ENCODE peak calls at places on chromosomes 1 and 21, in six cellular contexts. S, Z, N, E, X and F are unnamed samples.

GRCh38 chr1:13832100-13832499 is 132.1 kb downstream of the PRDM2 start:
- DNase-seq in S (no peak), Z (no peak), N (no peak), E (no peak), X (no peak), F (no peak)

GRCh38 chr1:33370286-33370685 is 49.4 kb upstream of the A3GALT2 start:
- DNase-seq in S (peak), Z (no peak), N (no peak), E (no peak), X (no peak), F (peak)

GRCh38 chr1:48206371-48206770 is 16.1 kb upstream of the SLC5A9 start:
- DNase-seq in S (no peak), Z (no peak), N (no peak), E (no peak), X (no peak), F (no peak)

GRCh38 chr1:242673652-242674051 is 149.2 kb upstream of the PLD5 start:
- DNase-seq in S (no peak), Z (no peak), N (no peak), E (no peak), X (no peak), F (no peak)

GRCh38 chr1:90104941-90105593 is 110.2 kb downstream of the ZNF326 start:
- DNase-seq in S (no peak), Z (peak), N (no peak), E (no peak), X (no peak), F (no peak)

GRCh38 chr1:226825037-226825745 is 45.2 kb upstream of the PSEN2 start:
- DNase-seq in S (no peak), Z (no peak), N (no peak), E (no peak), X (no peak), F (no peak)

GRCh38 chr1:52856026-52856425 is 13.5 kb downstream of the ZYG11A start:
- DNase-seq in S (no peak), Z (no peak), N (no peak), E (no peak), X (no peak), F (no peak)

GRCh38 chr1:19476440-19477190 is 8.7 kb downstream of the CAPZB start:
- DNase-seq in S (no peak), Z (no peak), N (no peak), E (no peak), X (no peak), F (no peak)

GRCh38 chr1:29395724-29396437 is 159.6 kb downstream of the PTPRU start:
- DNase-seq in S (no peak), Z (no peak), N (peak), E (no peak), X (no peak), F (peak)

GRCh38 chr1:27368872-27369703 is 2.3 kb upstream of the MAP3K6 start:
- DNase-seq in S (no peak), Z (no peak), N (no peak), E (no peak), X (no peak), F (peak)

GRCh38 chr1:14441302-14441741 is 157.2 kb upstream of the KAZN start:
- DNase-seq in S (peak), Z (no peak), N (peak), E (no peak), X (no peak), F (peak)

GRCh38 chr1:178875936-178876335 is 5.1 kb upstream of the ANGPTL1 start:
- DNase-seq in S (no peak), Z (no peak), N (no peak), E (no peak), X (no peak), F (no peak)

GRCh38 chr1:212754715-212755114 is 36.9 kb downstream of the NSL1 start:
- DNase-seq in S (no peak), Z (no peak), N (no peak), E (no peak), X (no peak), F (no peak)

GRCh38 chr1:114079596-114080190 is 74.0 kb downstream of the SYT6 start:
- DNase-seq in S (no peak), Z (no peak), N (no peak), E (no peak), X (no peak), F (no peak)

GRCh38 chr1:204441558-204441957 is 29.9 kb upstream of the PPP1R15B start:
- DNase-seq in S (no peak), Z (no peak), N (no peak), E (no peak), X (no peak), F (no peak)

GRCh38 chr21:42315296-42315891 is at the start of gene TFF3:
- DNase-seq in S (no peak), Z (no peak), N (no peak), E (peak), X (no peak), F (no peak)

GRCh38 chr1:214124915-214125314 is 137.1 kb downstream of the PROX1 start:
- DNase-seq in S (no peak), Z (no peak), N (no peak), E (no peak), X (no peak), F (no peak)